ENCODE peak calls at places on chromosomes 5 and 9, in four cellular contexts. O is A549, P is K562, V is HepG2. Z is an unnamed sample.

GRCh38 chr9:127897194-127897692 is 2.2 kb downstream of the ST6GALNAC6 start:
- DNase-seq in O (peak), P (peak), V (peak), Z (peak)

GRCh38 chr9:14006586-14007198 is 307.2 kb downstream of the NFIB start:
- DNase-seq in O (no peak), P (no peak), V (no peak), Z (no peak)

GRCh38 chr9:37339945-37340344 is 82.6 kb upstream of the GRHPR start:
- DNase-seq in O (no peak), P (no peak), V (no peak), Z (no peak)

GRCh38 chr5:110087829-110088228 is 398.1 kb downstream of the MAN2A1 start:
- DNase-seq in O (no peak), P (no peak), V (peak), Z (no peak)

GRCh38 chr5:57429513-57430120 is 53.0 kb downstream of the ACTBL2 start:
- DNase-seq in O (no peak), P (no peak), V (no peak), Z (no peak)

GRCh38 chr9:133788819-133789733 is 50.9 kb upstream of the SARDH start:
- DNase-seq in O (no peak), P (no peak), V (peak), Z (no peak)

GRCh38 chr9:131651160-131651559 is 88.7 kb downstream of the RAPGEF1 start:
- DNase-seq in O (no peak), P (no peak), V (no peak), Z (no peak)

GRCh38 chr5:133214153-133214820 is 162.5 kb downstream of the HSPA4 start:
- DNase-seq in O (no peak), P (no peak), V (no peak), Z (no peak)

GRCh38 chr5:103041071-103041676 is 78.8 kb downstream of the GIN1 start:
- DNase-seq in O (peak), P (no peak), V (peak), Z (no peak)

GRCh38 chr5:154446183-154447073 is 631 bp downstream of the SAP30L start:
- DNase-seq in O (peak), P (peak), V (peak), Z (peak)

GRCh38 chr5:69250593-69250992 is 15.9 kb downstream of the CDK7 start:
- DNase-seq in O (no peak), P (no peak), V (no peak), Z (no peak)

DNA sequence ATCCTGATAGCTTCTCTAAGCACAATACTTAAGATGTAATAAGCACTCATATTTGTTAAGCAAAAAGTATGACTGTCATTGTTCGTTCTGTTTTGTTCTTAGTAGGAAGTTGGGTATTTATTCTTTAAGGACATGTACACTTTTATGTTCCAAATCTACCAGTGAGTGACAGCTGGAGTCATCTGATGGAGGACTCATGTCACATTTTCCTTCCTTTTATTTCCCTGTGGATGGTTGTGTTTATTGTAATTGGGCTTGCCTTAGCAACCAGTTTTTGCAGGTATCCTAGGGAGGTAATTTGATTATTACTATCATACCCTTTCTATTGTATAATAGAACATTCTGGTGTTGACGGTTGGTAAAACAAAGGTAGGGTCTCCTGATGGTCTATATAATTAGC is 145.7 kb downstream of the ZSWIM6 start:
- DNase-seq in O (no peak), P (no peak), V (no peak), Z (no peak)
- TF ChIP-seq HMGXB4 in O (no peak), P (no peak), V (no peak), Z (no peak)

GRCh38 chr5:166625210-166625865 is 1666.1 kb upstream of the WWC1 start:
- DNase-seq in O (no peak), P (no peak), V (no peak), Z (no peak)
- TF ChIP-seq HMGXB4 in O (no peak), P (no peak), V (no peak), Z (no peak)

GRCh38 chr9:26530841-26531240 is 361.8 kb downstream of the CAAP1 start:
- DNase-seq in O (no peak), P (no peak), V (no peak), Z (no peak)
- TF ChIP-seq HMGXB4 in O (no peak), P (no peak), V (no peak), Z (no peak)

DNA sequence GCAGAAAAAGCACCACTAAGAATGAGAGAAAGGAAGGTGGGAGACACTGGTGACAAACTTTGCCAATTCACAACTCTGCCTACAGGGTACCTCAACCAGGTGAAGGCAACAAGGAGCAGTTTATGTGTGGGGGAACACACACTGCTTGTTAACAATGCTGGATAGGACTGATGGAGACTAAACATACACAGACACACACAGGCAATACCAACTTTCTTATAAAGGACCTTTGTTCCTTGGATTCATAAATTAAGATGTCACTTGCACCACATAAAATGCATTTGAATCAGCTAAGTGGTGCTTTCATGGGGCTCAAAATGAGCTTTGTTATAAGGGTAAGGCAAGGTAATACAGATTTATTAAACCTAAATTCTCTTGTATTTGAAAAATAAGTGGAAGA is 4.0 kb downstream of the TSTD2 start:
- DNase-seq in O (no peak), P (no peak), V (no peak), Z (no peak)
- TF ChIP-seq HMGXB4 in O (no peak), P (no peak), V (no peak), Z (no peak)

DNA sequence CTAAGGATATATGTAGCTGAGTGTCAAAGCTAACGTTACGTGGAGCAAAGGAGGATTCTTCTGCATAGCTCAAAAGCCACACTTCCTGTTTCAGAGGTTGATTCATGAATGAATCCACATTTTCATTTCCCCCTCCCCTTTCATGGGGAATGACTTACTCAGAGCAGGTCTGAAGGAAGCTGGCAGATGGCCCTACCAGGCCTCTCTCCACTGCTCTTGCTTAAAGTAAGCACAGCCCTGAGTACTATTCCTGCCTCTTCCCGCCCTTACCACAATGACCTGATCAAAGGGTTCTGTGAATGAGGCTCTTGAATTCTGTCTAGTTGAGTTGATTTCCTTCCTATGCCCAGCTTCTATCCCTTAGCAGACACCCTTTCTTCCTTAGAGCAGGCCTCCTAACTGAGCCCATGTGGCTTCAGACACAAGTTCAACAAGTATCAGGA is 6.3 kb downstream of the IGIP start:
- DNase-seq in O (peak), P (no peak), V (no peak), Z (no peak)
- TF ChIP-seq HMGXB4 in O (no peak), P (no peak), V (no peak), Z (no peak)

GRCh38 chr5:172685036-172685435 is 44.0 kb downstream of the NEURL1B start:
- DNase-seq in O (no peak), P (no peak), V (no peak), Z (no peak)

GRCh38 chr5:172686111-172686510 is 45.0 kb downstream of the NEURL1B start:
- DNase-seq in O (no peak), P (no peak), V (no peak), Z (no peak)

GRCh38 chr5:172681421-172681820 is 40.4 kb downstream of the NEURL1B start:
- DNase-seq in O (no peak), P (no peak), V (no peak), Z (no peak)

GRCh38 chr5:172683264-172683663 is 42.2 kb downstream of the NEURL1B start:
- DNase-seq in O (no peak), P (no peak), V (no peak), Z (peak)

DNA sequence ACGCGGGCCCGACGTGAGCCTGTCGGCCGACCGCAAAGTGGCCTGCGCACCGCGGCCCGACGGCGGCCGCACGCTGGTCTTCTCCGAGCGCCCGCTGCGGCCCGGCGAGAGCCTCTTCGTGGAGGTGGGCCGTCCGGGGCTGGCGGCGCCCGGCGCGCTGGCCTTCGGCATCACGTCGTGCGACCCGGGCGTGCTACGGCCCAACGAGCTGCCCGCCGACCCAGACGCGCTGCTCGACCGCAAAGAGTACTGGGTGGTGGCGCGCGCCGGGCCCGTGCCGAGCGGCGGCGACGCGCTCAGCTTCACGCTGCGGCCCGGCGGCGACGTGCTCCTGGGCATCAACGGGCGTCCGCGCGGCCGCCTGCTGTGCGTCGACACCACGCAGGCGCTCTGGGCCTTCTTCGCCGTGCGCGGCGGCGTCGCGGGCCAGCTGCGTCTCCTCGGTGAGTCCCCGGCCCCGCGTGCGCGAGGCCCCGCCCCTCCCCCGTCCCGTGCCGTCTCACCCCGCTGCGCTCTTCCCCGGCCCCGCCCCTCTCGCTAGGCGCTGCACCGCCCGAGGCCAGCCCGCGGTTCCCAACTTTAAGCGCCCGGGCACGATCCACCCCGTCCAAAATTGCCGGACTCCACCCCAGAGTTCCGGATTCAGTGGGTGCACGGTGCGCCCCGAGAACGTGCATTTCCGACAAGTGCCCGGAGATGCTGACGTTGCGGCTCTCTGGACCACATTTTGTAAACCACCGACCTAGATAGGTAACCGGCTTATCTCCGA is 42.8 kb downstream of the NEURL1B start:
- DNase-seq in O (no peak), P (no peak), V (no peak), Z (peak)
- TF ChIP-seq HMGXB4 in O (no peak), P (no peak), V (no peak), Z (no peak)

GRCh38 chr5:14121552-14121951 is 21.6 kb upstream of the TRIO start:
- DNase-seq in O (no peak), P (no peak), V (no peak), Z (no peak)

GRCh38 chr5:14120176-14120575 is 23.0 kb upstream of the TRIO start:
- DNase-seq in O (no peak), P (no peak), V (no peak), Z (no peak)

GRCh38 chr5:14122089-14122488 is 21.1 kb upstream of the TRIO start:
- DNase-seq in O (no peak), P (no peak), V (no peak), Z (no peak)

GRCh38 chr5:14115323-14115895 is 27.7 kb upstream of the TRIO start:
- DNase-seq in O (no peak), P (no peak), V (no peak), Z (no peak)

GRCh38 chr5:14118551-14119320 is 24.4 kb upstream of the TRIO start:
- DNase-seq in O (no peak), P (no peak), V (no peak), Z (peak)
- TF ChIP-seq HMGXB4 in O (no peak), P (no peak), V (no peak), Z (no peak)

DNA sequence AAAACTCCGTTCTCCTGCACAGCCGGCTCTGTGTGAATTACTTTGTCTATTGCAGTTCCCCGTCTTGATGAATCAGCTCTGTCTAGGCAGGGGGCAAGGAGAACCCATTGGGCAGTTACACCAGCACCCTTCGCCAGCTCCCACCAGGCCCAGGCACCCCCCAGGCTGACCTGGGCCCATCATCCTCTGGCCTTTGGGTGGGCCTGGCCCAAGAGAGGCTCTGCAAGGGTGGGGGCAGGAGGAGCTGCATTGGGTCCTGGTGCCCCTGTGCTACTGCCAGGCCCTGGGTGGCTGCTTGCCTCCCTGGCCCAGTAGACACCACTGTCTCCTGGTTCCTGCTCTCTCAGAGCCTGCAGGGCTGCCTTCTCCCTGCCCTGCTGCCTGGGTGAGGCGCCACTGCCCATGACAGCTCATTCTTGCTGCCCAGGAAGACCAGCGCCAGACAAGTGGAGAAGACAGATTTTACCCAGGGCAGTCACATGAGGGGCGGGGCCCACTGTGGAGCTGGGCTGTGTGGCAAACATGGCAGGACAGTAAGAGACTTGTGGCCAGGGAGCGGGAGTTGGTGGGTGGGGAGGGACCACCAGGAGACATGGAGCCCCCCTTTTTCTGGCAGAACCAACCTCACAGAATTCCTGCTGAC is 67.3 kb downstream of the MRPL36 start:
- DNase-seq in O (peak), P (no peak), V (no peak), Z (no peak)
- TF ChIP-seq HMGXB4 in O (no peak), P (no peak), V (no peak), Z (no peak)

GRCh38 chr5:108747111-108748009 is at the start of gene FER:
- DNase-seq in O (peak), P (peak), V (peak), Z (no peak)
- TF ChIP-seq HMGXB4 in O (no peak), P (no peak), V (no peak), Z (no peak)

GRCh38 chr9:109315480-109315879 is 5.4 kb downstream of the EPB41L4B start:
- DNase-seq in O (no peak), P (no peak), V (no peak), Z (no peak)

GRCh38 chr9:109313351-109313750 is 7.5 kb downstream of the EPB41L4B start:
- DNase-seq in O (no peak), P (no peak), V (peak), Z (no peak)

GRCh38 chr9:109312783-109313182 is 8.1 kb downstream of the EPB41L4B start:
- DNase-seq in O (no peak), P (no peak), V (no peak), Z (no peak)

GRCh38 chr9:109315889-109316640 is 4.8 kb downstream of the EPB41L4B start:
- DNase-seq in O (peak), P (no peak), V (peak), Z (no peak)

DNA sequence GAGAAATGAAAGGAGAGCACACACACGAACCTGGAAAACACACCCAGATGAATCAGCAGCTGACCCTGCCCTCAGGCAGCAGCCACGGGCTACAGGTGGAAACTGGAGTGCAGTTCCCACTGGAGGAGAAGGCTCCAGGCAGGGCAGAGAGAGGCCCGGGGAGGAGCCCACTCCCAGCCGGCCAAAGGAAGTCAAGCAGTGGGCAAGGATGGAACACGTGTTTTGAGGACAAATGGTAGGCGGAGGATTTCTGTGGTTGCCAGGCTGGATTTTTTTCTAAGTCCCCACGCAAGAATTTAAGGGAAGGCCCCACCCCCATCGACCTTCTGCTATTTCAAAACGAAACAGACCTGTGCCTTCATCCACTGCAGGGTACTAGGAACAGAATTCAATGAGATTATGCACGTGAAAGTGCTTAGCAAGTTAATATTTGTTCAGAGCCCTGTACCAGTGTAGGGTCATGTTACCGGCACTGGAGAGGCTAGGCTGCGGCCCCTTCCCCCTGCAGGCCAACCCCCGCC is 6.8 kb downstream of the EPB41L4B start:
- DNase-seq in O (no peak), P (no peak), V (peak), Z (no peak)
- TF ChIP-seq HMGXB4 in O (no peak), P (no peak), V (no peak), Z (no peak)